ENCODE peak calls at places on chromosomes 5 and 9, in four cellular contexts. I, Q, W and H are unnamed samples.
A peak's percentile ranks its signal among the peaks of the same experiment; 100 is the strongest.

GRCh38 chr9:99778829-99779228 is 42.9 kb upstream of the NR4A3 start:
- DNase-seq in Q (no peak), W (peak; percentile 10), I (no peak), H (no peak)

GRCh38 chr9:99699386-99699785 is 122.3 kb upstream of the NR4A3 start:
- DNase-seq in I (no peak), Q (no peak), W (no peak), H (no peak)

GRCh38 chr9:132644251-132644650 is 25.5 kb downstream of the DDX31 start:
- DNase-seq in Q (no peak), W (no peak), I (no peak), H (no peak)

GRCh38 chr5:93044860-93045666 is 536.0 kb downstream of the NR2F1-AS1 start:
- DNase-seq in W (no peak), Q (no peak), I (no peak), H (no peak)

GRCh38 chr9:19969721-19970120 is 180.9 kb upstream of the SLC24A2 start:
- DNase-seq in I (no peak), W (no peak), Q (no peak), H (no peak)

GRCh38 chr5:44945743-44946142 is 137.0 kb downstream of the MRPS30 start:
- DNase-seq in Q (no peak), W (no peak), I (no peak), H (no peak)

GRCh38 chr5:1916041-1917001 is 33.6 kb upstream of the IRX4 start:
- DNase-seq in W (no peak), Q (no peak), I (no peak), H (no peak)

GRCh38 chr5:32353420-32353819 is 40.7 kb upstream of the MTMR12 start:
- DNase-seq in I (no peak), Q (no peak), W (no peak), H (no peak)

GRCh38 chr9:120138955-120139354 is 441.0 kb downstream of the CDK5RAP2 start:
- DNase-seq in Q (no peak), I (no peak), W (no peak), H (no peak)

GRCh38 chr5:150513375-150514309 is 5.7 kb downstream of the NDST1 start:
- DNase-seq in Q (peak; percentile 23), I (no peak), W (peak; percentile 17), H (no peak)

GRCh38 chr9:132114102-132114707 is 34.5 kb upstream of the MED27 start:
- DNase-seq in Q (peak; percentile 65), W (peak; percentile 57), I (peak; percentile 41), H (peak; percentile 24)

GRCh38 chr9:77647659-77648457 is at the start of gene GNA14:
- DNase-seq in W (peak; percentile 22), I (peak; percentile 14), Q (peak; percentile 27), H (no peak)

GRCh38 chr9:113631093-113631765 is 167.7 kb downstream of the RGS3 start:
- DNase-seq in Q (no peak), W (no peak), I (no peak), H (no peak)

GRCh38 chr5:88419931-88420330 is 151.3 kb upstream of the TMEM161B start:
- DNase-seq in I (no peak), W (no peak), Q (no peak), H (no peak)

GRCh38 chr5:6592611-6593010 is 40.2 kb downstream of the NSUN2 start:
- DNase-seq in W (no peak), Q (no peak), I (no peak), H (no peak)

GRCh38 chr5:132283423-132284043 is 10.7 kb upstream of the SLC22A4 start:
- DNase-seq in I (no peak), W (no peak), Q (peak; percentile 67), H (no peak)

GRCh38 chr9:97704327-97704677 is 7.2 kb upstream of the XPA start:
- DNase-seq in Q (no peak), W (no peak), I (no peak), H (no peak)

GRCh38 chr9:98806394-98807069 is 938 bp upstream of the GALNT12 start:
- DNase-seq in I (no peak), W (no peak), Q (no peak), H (no peak)

GRCh38 chr5:51902512-51902911 is 519.3 kb downstream of the ISL1 start:
- DNase-seq in Q (no peak), I (no peak), W (no peak), H (no peak)

GRCh38 chr5:98784411-98784810 is 10.9 kb downstream of the RGMB start:
- DNase-seq in W (no peak), I (no peak), Q (no peak), H (no peak)

GRCh38 chr5:11182441-11183080 is 421.5 kb upstream of the DAP start:
- DNase-seq in Q (peak; percentile 61), I (no peak), W (no peak), H (no peak)

GRCh38 chr5:6359941-6360683 is 18.2 kb downstream of the MED10 start:
- DNase-seq in I (no peak), Q (no peak), W (no peak), H (no peak)

GRCh38 chr9:911003-911402 is 65.5 kb upstream of the DMRT3 start:
- DNase-seq in I (no peak), Q (no peak), W (no peak), H (no peak)

GRCh38 chr5:149809919-149810691 is 80.0 kb downstream of the PPARGC1B start:
- DNase-seq in Q (no peak), W (no peak), I (no peak), H (no peak)

GRCh38 chr9:137694962-137695875 is 76.4 kb downstream of the EHMT1 start:
- DNase-seq in W (peak; percentile 34), Q (no peak), I (peak; percentile 69), H (peak; percentile 27)

GRCh38 chr9:107621436-107621835 is 131.9 kb upstream of the KLF4 start:
- DNase-seq in Q (no peak), I (no peak), W (no peak), H (no peak)

GRCh38 chr5:176383961-176384360 is 4.4 kb downstream of the NOP16 start:
- DNase-seq in Q (no peak), I (no peak), W (no peak), H (no peak)

GRCh38 chr5:15391648-15392392 is 108.2 kb upstream of the FBXL7 start:
- DNase-seq in W (no peak), Q (peak; percentile 45), I (no peak), H (no peak)

GRCh38 chr9:137049544-137050449 is 3.8 kb upstream of the NPDC1 start:
- DNase-seq in W (peak; percentile 80), I (peak; percentile 45), Q (peak; percentile 23), H (peak; percentile 57)

GRCh38 chr5:96218653-96219052 is 214.4 kb downstream of the PCSK1 start:
- DNase-seq in W (no peak), I (no peak), Q (no peak), H (no peak)

GRCh38 chr9:14033067-14033466 is 280.9 kb downstream of the NFIB start:
- DNase-seq in Q (no peak), I (no peak), W (no peak), H (no peak)

GRCh38 chr5:68738236-68738635 is 355.6 kb upstream of the SLC30A5 start:
- DNase-seq in Q (no peak), W (no peak), I (no peak), H (no peak)

GRCh38 chr9:122954253-122954691 is 13.5 kb downstream of the RABGAP1 start:
- DNase-seq in I (no peak), Q (peak; percentile 61), W (no peak), H (no peak)

GRCh38 chr9:96413312-96414221 is 4.6 kb downstream of the ZNF367 start:
- DNase-seq in W (no peak), I (peak; percentile 32), Q (no peak), H (no peak)

GRCh38 chr9:92807757-92808725 is 43.4 kb upstream of the BICD2 start:
- DNase-seq in I (no peak), W (peak; percentile 51), Q (no peak), H (peak; percentile 40)

GRCh38 chr9:136532799-136533774 is 12.8 kb downstream of the NOTCH1 start:
- DNase-seq in I (no peak), W (peak; percentile 78), Q (no peak), H (peak; percentile 74)

GRCh38 chr5:149605998-149606721 is 24.9 kb downstream of the ARHGEF37 start:
- DNase-seq in Q (peak; percentile 75), I (no peak), W (no peak), H (no peak)

GRCh38 chr9:126735482-126735881 is 69.4 kb upstream of the ZBTB43 start:
- DNase-seq in W (no peak), Q (no peak), I (no peak), H (no peak)